ENCODE peak calls at places on chromosomes 12 and 14, in eight cellular contexts. One of them, this sample, is unnamed. For H3K4me1, the result is how much of the 10 kb centered on the place peaks cover.

GRCh38 chr12:55716582-55717396 is 943 bp downstream of the BLOC1S1 start:
- DNase-seq in right cardiac atrium: peak
- DNase-seq in HAP-1: no peak
- DNase-seq in A549: no peak
- DNase-seq in MM.1S: no peak
- DNase-seq in cardiac muscle cell: no peak
- DNase-seq in IMR-90: no peak
- DNase-seq in Peyer's patch: no peak
- DNase-seq in this sample: no peak

GRCh38 chr14:105502446-105503295 is 11.6 kb downstream of the TEDC1 start:
- DNase-seq in right cardiac atrium: no peak
- DNase-seq in HAP-1: no peak
- DNase-seq in A549: no peak
- DNase-seq in MM.1S: no peak
- DNase-seq in cardiac muscle cell: no peak
- DNase-seq in IMR-90: no peak
- DNase-seq in Peyer's patch: no peak
- DNase-seq in this sample: no peak

GRCh38 chr12:18576104-18576622 is 161.6 kb downstream of the PLCZ1 start:
- DNase-seq in right cardiac atrium: no peak
- DNase-seq in HAP-1: no peak
- DNase-seq in A549: no peak
- DNase-seq in MM.1S: no peak
- DNase-seq in cardiac muscle cell: no peak
- DNase-seq in IMR-90: peak
- DNase-seq in Peyer's patch: no peak
- DNase-seq in this sample: no peak

GRCh38 chr14:81162941-81163340 is 57.8 kb downstream of the GTF2A1 start:
- DNase-seq in right cardiac atrium: no peak
- DNase-seq in HAP-1: no peak
- DNase-seq in A549: no peak
- DNase-seq in MM.1S: no peak
- DNase-seq in cardiac muscle cell: no peak
- DNase-seq in IMR-90: peak
- DNase-seq in Peyer's patch: no peak
- DNase-seq in this sample: no peak

GRCh38 chr14:57182760-57183503 is 85.8 kb downstream of the EXOC5 start:
- DNase-seq in right cardiac atrium: no peak
- DNase-seq in HAP-1: peak
- DNase-seq in A549: no peak
- DNase-seq in MM.1S: no peak
- DNase-seq in cardiac muscle cell: peak
- DNase-seq in IMR-90: peak
- DNase-seq in Peyer's patch: no peak
- DNase-seq in this sample: peak

GRCh38 chr12:47903151-47903611 is 1.6 kb downstream of the VDR start:
- DNase-seq in right cardiac atrium: no peak
- DNase-seq in HAP-1: no peak
- DNase-seq in A549: no peak
- DNase-seq in MM.1S: peak
- DNase-seq in cardiac muscle cell: peak
- DNase-seq in IMR-90: peak
- DNase-seq in Peyer's patch: no peak
- DNase-seq in this sample: no peak

GRCh38 chr12:38555620-38556596 is 239.3 kb downstream of the ALG10B start:
- DNase-seq in right cardiac atrium: no peak
- DNase-seq in HAP-1: no peak
- DNase-seq in A549: no peak
- DNase-seq in MM.1S: no peak
- DNase-seq in cardiac muscle cell: no peak
- DNase-seq in IMR-90: no peak
- DNase-seq in Peyer's patch: no peak
- DNase-seq in this sample: peak

GRCh38 chr12:5200276-5201087 is 156.8 kb downstream of the KCNA5 start:
- DNase-seq in right cardiac atrium: peak
- DNase-seq in HAP-1: no peak
- DNase-seq in A549: peak
- DNase-seq in MM.1S: peak
- DNase-seq in cardiac muscle cell: peak
- DNase-seq in IMR-90: peak
- DNase-seq in Peyer's patch: no peak
- DNase-seq in this sample: peak

GRCh38 chr12:57837779-57838562 is 8.6 kb downstream of the CTDSP2 start:
- DNase-seq in right cardiac atrium: no peak
- DNase-seq in HAP-1: no peak
- DNase-seq in A549: no peak
- DNase-seq in MM.1S: no peak
- DNase-seq in cardiac muscle cell: peak
- DNase-seq in IMR-90: peak
- DNase-seq in Peyer's patch: no peak
- DNase-seq in this sample: no peak

GRCh38 chr12:70609739-70610491 is 27.3 kb downstream of the PTPRB start:
- DNase-seq in right cardiac atrium: peak
- DNase-seq in HAP-1: no peak
- DNase-seq in A549: peak
- DNase-seq in MM.1S: no peak
- DNase-seq in cardiac muscle cell: peak
- DNase-seq in IMR-90: no peak
- DNase-seq in Peyer's patch: no peak
- DNase-seq in this sample: peak

GRCh38 chr12:64669270-64669842 is 59.1 kb downstream of the RASSF3 start:
- DNase-seq in right cardiac atrium: peak
- DNase-seq in HAP-1: peak
- DNase-seq in A549: no peak
- DNase-seq in MM.1S: peak
- DNase-seq in cardiac muscle cell: peak
- DNase-seq in IMR-90: peak
- DNase-seq in Peyer's patch: peak
- DNase-seq in this sample: no peak

GRCh38 chr12:55654506-55655224 is 18.0 kb downstream of the OR10P1 start:
- DNase-seq in right cardiac atrium: no peak
- DNase-seq in HAP-1: no peak
- DNase-seq in A549: no peak
- DNase-seq in MM.1S: no peak
- DNase-seq in cardiac muscle cell: no peak
- DNase-seq in IMR-90: no peak
- DNase-seq in Peyer's patch: no peak
- DNase-seq in this sample: no peak

GRCh38 chr14:100372357-100373048 is 49.4 kb downstream of the SLC25A47 start:
- DNase-seq in right cardiac atrium: no peak
- DNase-seq in HAP-1: no peak
- DNase-seq in A549: no peak
- DNase-seq in MM.1S: no peak
- DNase-seq in cardiac muscle cell: no peak
- DNase-seq in IMR-90: no peak
- DNase-seq in Peyer's patch: no peak
- DNase-seq in this sample: no peak

GRCh38 chr12:25253371-25254068 is 2.8 kb upstream of the KRAS start:
- DNase-seq in right cardiac atrium: no peak
- DNase-seq in HAP-1: no peak
- DNase-seq in A549: no peak
- DNase-seq in MM.1S: no peak
- DNase-seq in cardiac muscle cell: no peak
- DNase-seq in IMR-90: no peak
- DNase-seq in Peyer's patch: no peak
- DNase-seq in this sample: no peak

GRCh38 chr12:84740602-84741001 is 172.0 kb downstream of the SLC6A15 start:
- DNase-seq in right cardiac atrium: no peak
- DNase-seq in HAP-1: no peak
- DNase-seq in A549: no peak
- DNase-seq in MM.1S: no peak
- DNase-seq in cardiac muscle cell: no peak
- DNase-seq in IMR-90: no peak
- DNase-seq in Peyer's patch: no peak
- DNase-seq in this sample: no peak

DNA sequence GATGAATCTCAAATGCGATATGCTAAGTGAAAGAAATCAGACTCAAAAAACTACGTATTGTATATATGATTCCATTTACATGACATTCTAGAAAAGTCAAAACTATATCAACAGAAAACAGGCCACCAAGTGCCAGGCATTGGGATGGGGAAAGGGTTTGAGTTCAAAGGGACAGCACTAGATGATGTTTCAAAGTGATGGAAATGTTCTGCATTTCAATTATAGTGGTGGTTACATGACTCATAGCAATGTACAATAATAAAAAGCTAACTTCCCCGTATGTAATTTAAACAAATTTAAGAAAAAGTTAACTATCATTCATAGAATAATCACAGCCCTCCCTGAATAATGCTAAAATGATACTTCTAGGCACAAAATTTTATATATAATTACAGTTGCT is 13.5 kb downstream of the HECTD1 start:
- DNase-seq in right cardiac atrium: no peak
- DNase-seq in HAP-1: no peak
- DNase-seq in A549: no peak
- DNase-seq in MM.1S: no peak
- DNase-seq in cardiac muscle cell: no peak
- DNase-seq in IMR-90: peak
- DNase-seq in Peyer's patch: no peak
- DNase-seq in this sample: no peak
- H3K4me1 ChIP-seq in right cardiac atrium: under half
- H3K4me1 ChIP-seq in HAP-1: under half
- H3K4me1 ChIP-seq in A549: under half
- H3K4me1 ChIP-seq in MM.1S: under half
- H3K4me1 ChIP-seq in cardiac muscle cell: under half
- H3K4me1 ChIP-seq in IMR-90: under half
- H3K4me1 ChIP-seq in Peyer's patch: under half
- H3K4me1 ChIP-seq in this sample: under half

GRCh38 chr12:52035926-52036325 is 15.3 kb upstream of the NR4A1 start:
- DNase-seq in right cardiac atrium: peak
- DNase-seq in HAP-1: no peak
- DNase-seq in A549: no peak
- DNase-seq in MM.1S: no peak
- DNase-seq in cardiac muscle cell: no peak
- DNase-seq in IMR-90: no peak
- DNase-seq in Peyer's patch: no peak
- DNase-seq in this sample: no peak

GRCh38 chr12:52032797-52033505 is 18.3 kb upstream of the NR4A1 start:
- DNase-seq in right cardiac atrium: peak
- DNase-seq in HAP-1: peak
- DNase-seq in A549: peak
- DNase-seq in MM.1S: peak
- DNase-seq in cardiac muscle cell: peak
- DNase-seq in IMR-90: peak
- DNase-seq in Peyer's patch: peak
- DNase-seq in this sample: peak

GRCh38 chr12:52032431-52032796 is 18.8 kb upstream of the NR4A1 start:
- DNase-seq in right cardiac atrium: peak
- DNase-seq in HAP-1: no peak
- DNase-seq in A549: no peak
- DNase-seq in MM.1S: no peak
- DNase-seq in cardiac muscle cell: no peak
- DNase-seq in IMR-90: peak
- DNase-seq in Peyer's patch: peak
- DNase-seq in this sample: peak

GRCh38 chr12:52036587-52037171 is 14.6 kb upstream of the NR4A1 start:
- DNase-seq in right cardiac atrium: peak
- DNase-seq in HAP-1: peak
- DNase-seq in A549: peak
- DNase-seq in MM.1S: peak
- DNase-seq in cardiac muscle cell: peak
- DNase-seq in IMR-90: peak
- DNase-seq in Peyer's patch: peak
- DNase-seq in this sample: peak

GRCh38 chr12:52033506-52034258 is 17.6 kb upstream of the NR4A1 start:
- DNase-seq in right cardiac atrium: peak
- DNase-seq in HAP-1: no peak
- DNase-seq in A549: no peak
- DNase-seq in MM.1S: no peak
- DNase-seq in cardiac muscle cell: no peak
- DNase-seq in IMR-90: no peak
- DNase-seq in Peyer's patch: no peak
- DNase-seq in this sample: no peak
- H3K4me1 ChIP-seq in right cardiac atrium: under half
- H3K4me1 ChIP-seq in HAP-1: under half
- H3K4me1 ChIP-seq in A549: under half
- H3K4me1 ChIP-seq in MM.1S: under half
- H3K4me1 ChIP-seq in cardiac muscle cell: under half
- H3K4me1 ChIP-seq in IMR-90: under half
- H3K4me1 ChIP-seq in Peyer's patch: under half
- H3K4me1 ChIP-seq in this sample: under half

GRCh38 chr12:108635201-108635996 is 1.7 kb upstream of the SELPLG start:
- DNase-seq in right cardiac atrium: no peak
- DNase-seq in HAP-1: peak
- DNase-seq in A549: no peak
- DNase-seq in MM.1S: peak
- DNase-seq in cardiac muscle cell: peak
- DNase-seq in IMR-90: peak
- DNase-seq in Peyer's patch: peak
- DNase-seq in this sample: no peak
- H3K4me1 ChIP-seq in right cardiac atrium: under half
- H3K4me1 ChIP-seq in HAP-1: under half
- H3K4me1 ChIP-seq in A549: under half
- H3K4me1 ChIP-seq in MM.1S: under half
- H3K4me1 ChIP-seq in cardiac muscle cell: under half
- H3K4me1 ChIP-seq in IMR-90: under half
- H3K4me1 ChIP-seq in Peyer's patch: under half
- H3K4me1 ChIP-seq in this sample: under half

GRCh38 chr12:4001031-4001430 is 127.8 kb upstream of the PARP11 start:
- DNase-seq in right cardiac atrium: no peak
- DNase-seq in HAP-1: no peak
- DNase-seq in A549: no peak
- DNase-seq in MM.1S: no peak
- DNase-seq in cardiac muscle cell: no peak
- DNase-seq in IMR-90: no peak
- DNase-seq in Peyer's patch: no peak
- DNase-seq in this sample: no peak

GRCh38 chr12:3999904-4000303 is 126.7 kb upstream of the PARP11 start:
- DNase-seq in right cardiac atrium: no peak
- DNase-seq in HAP-1: no peak
- DNase-seq in A549: no peak
- DNase-seq in MM.1S: no peak
- DNase-seq in cardiac muscle cell: no peak
- DNase-seq in IMR-90: no peak
- DNase-seq in Peyer's patch: no peak
- DNase-seq in this sample: no peak

GRCh38 chr12:4005851-4006400 is 132.7 kb upstream of the PARP11 start:
- DNase-seq in right cardiac atrium: no peak
- DNase-seq in HAP-1: no peak
- DNase-seq in A549: no peak
- DNase-seq in MM.1S: no peak
- DNase-seq in cardiac muscle cell: no peak
- DNase-seq in IMR-90: no peak
- DNase-seq in Peyer's patch: no peak
- DNase-seq in this sample: no peak

GRCh38 chr12:4001869-4002268 is 128.7 kb upstream of the PARP11 start:
- DNase-seq in right cardiac atrium: no peak
- DNase-seq in HAP-1: no peak
- DNase-seq in A549: no peak
- DNase-seq in MM.1S: no peak
- DNase-seq in cardiac muscle cell: no peak
- DNase-seq in IMR-90: no peak
- DNase-seq in Peyer's patch: no peak
- DNase-seq in this sample: no peak

GRCh38 chr12:4002601-4003000 is 129.4 kb upstream of the PARP11 start:
- DNase-seq in right cardiac atrium: no peak
- DNase-seq in HAP-1: no peak
- DNase-seq in A549: no peak
- DNase-seq in MM.1S: no peak
- DNase-seq in cardiac muscle cell: no peak
- DNase-seq in IMR-90: no peak
- DNase-seq in Peyer's patch: no peak
- DNase-seq in this sample: no peak
- H3K4me1 ChIP-seq in right cardiac atrium: under half
- H3K4me1 ChIP-seq in HAP-1: under half
- H3K4me1 ChIP-seq in A549: under half
- H3K4me1 ChIP-seq in MM.1S: under half
- H3K4me1 ChIP-seq in cardiac muscle cell: under half
- H3K4me1 ChIP-seq in IMR-90: under half
- H3K4me1 ChIP-seq in Peyer's patch: under half
- H3K4me1 ChIP-seq in this sample: under half

This sample was measured in BE2C.